ENCODE peak calls at places on chromosomes 3 and 15, in ten cellular contexts. One of them, this sample, is unnamed.

GRCh38 chr3:139132976-139133375 is 88.3 kb upstream of the PRR23C start:
- DNase-seq in ureter: no peak
- DNase-seq in ecto neural progenitor cell: no peak
- DNase-seq in T follicular helper cell: no peak
- DNase-seq in cerebellar cortex: no peak
- DNase-seq in CD4-positive, alpha-beta T cell: no peak
- DNase-seq in mesenchymal stem cell: no peak
- DNase-seq in central memory CD8-positive, alpha-beta T cell: no peak
- DNase-seq in fibroblast of the aortic adventitia: no peak
- DNase-seq in stimulated activated CD4-positive, alpha-beta T cell treated with anti-CD3 and anti-CD28 coated beads, Interleukin-12 subunit alpha, Interleukin-12 subunit beta, amount 100 ng/mL, for 48 hours: no peak
- DNase-seq in this sample: no peak

GRCh38 chr3:172132159-172132586 is 92.8 kb downstream of the FNDC3B start:
- DNase-seq in T follicular helper cell: no peak
- DNase-seq in central memory CD8-positive, alpha-beta T cell: peak; percentile 20
- DNase-seq in fibroblast of the aortic adventitia: no peak
- DNase-seq in mesenchymal stem cell: no peak
- DNase-seq in stimulated activated CD4-positive, alpha-beta T cell treated with anti-CD3 and anti-CD28 coated beads, Interleukin-12 subunit alpha, Interleukin-12 subunit beta, amount 100 ng/mL, for 48 hours: no peak
- DNase-seq in ecto neural progenitor cell: no peak
- DNase-seq in ureter: no peak
- DNase-seq in CD4-positive, alpha-beta T cell: no peak
- DNase-seq in cerebellar cortex: no peak
- DNase-seq in this sample: no peak

GRCh38 chr3:189593581-189593980 is 37.6 kb upstream of the TP63 start:
- DNase-seq in fibroblast of the aortic adventitia: peak; percentile 92
- DNase-seq in ureter: no peak
- DNase-seq in T follicular helper cell: no peak
- DNase-seq in mesenchymal stem cell: no peak
- DNase-seq in stimulated activated CD4-positive, alpha-beta T cell treated with anti-CD3 and anti-CD28 coated beads, Interleukin-12 subunit alpha, Interleukin-12 subunit beta, amount 100 ng/mL, for 48 hours: no peak
- DNase-seq in central memory CD8-positive, alpha-beta T cell: no peak
- DNase-seq in cerebellar cortex: no peak
- DNase-seq in ecto neural progenitor cell: no peak
- DNase-seq in CD4-positive, alpha-beta T cell: no peak
- DNase-seq in this sample: no peak

GRCh38 chr15:29449136-29449535 is 179.5 kb upstream of the NSMCE3 start:
- DNase-seq in T follicular helper cell: no peak
- DNase-seq in CD4-positive, alpha-beta T cell: no peak
- DNase-seq in central memory CD8-positive, alpha-beta T cell: no peak
- DNase-seq in mesenchymal stem cell: no peak
- DNase-seq in fibroblast of the aortic adventitia: no peak
- DNase-seq in ureter: no peak
- DNase-seq in ecto neural progenitor cell: no peak
- DNase-seq in stimulated activated CD4-positive, alpha-beta T cell treated with anti-CD3 and anti-CD28 coated beads, Interleukin-12 subunit alpha, Interleukin-12 subunit beta, amount 100 ng/mL, for 48 hours: no peak
- DNase-seq in cerebellar cortex: no peak
- DNase-seq in this sample: no peak

GRCh38 chr3:179071569-179072397 is at the start of gene ZMAT3:
- DNase-seq in ecto neural progenitor cell: peak; percentile 91
- DNase-seq in CD4-positive, alpha-beta T cell: peak; percentile 82
- DNase-seq in stimulated activated CD4-positive, alpha-beta T cell treated with anti-CD3 and anti-CD28 coated beads, Interleukin-12 subunit alpha, Interleukin-12 subunit beta, amount 100 ng/mL, for 48 hours: peak; percentile 68
- DNase-seq in cerebellar cortex: peak; percentile 75
- DNase-seq in ureter: peak; percentile 87
- DNase-seq in fibroblast of the aortic adventitia: peak; percentile 80
- DNase-seq in mesenchymal stem cell: peak; percentile 87
- DNase-seq in T follicular helper cell: peak; percentile 78
- DNase-seq in central memory CD8-positive, alpha-beta T cell: peak; percentile 66
- DNase-seq in this sample: peak; percentile 94

GRCh38 chr3:16182612-16183011 is 8.1 kb downstream of the GALNT15 start:
- DNase-seq in T follicular helper cell: no peak
- DNase-seq in stimulated activated CD4-positive, alpha-beta T cell treated with anti-CD3 and anti-CD28 coated beads, Interleukin-12 subunit alpha, Interleukin-12 subunit beta, amount 100 ng/mL, for 48 hours: no peak
- DNase-seq in central memory CD8-positive, alpha-beta T cell: no peak
- DNase-seq in fibroblast of the aortic adventitia: no peak
- DNase-seq in ecto neural progenitor cell: peak; percentile 19
- DNase-seq in mesenchymal stem cell: no peak
- DNase-seq in ureter: no peak
- DNase-seq in CD4-positive, alpha-beta T cell: no peak
- DNase-seq in cerebellar cortex: no peak
- DNase-seq in this sample: no peak

GRCh38 chr3:101224739-101225138 is 95.6 kb downstream of the IMPG2 start:
- DNase-seq in mesenchymal stem cell: no peak
- DNase-seq in stimulated activated CD4-positive, alpha-beta T cell treated with anti-CD3 and anti-CD28 coated beads, Interleukin-12 subunit alpha, Interleukin-12 subunit beta, amount 100 ng/mL, for 48 hours: no peak
- DNase-seq in central memory CD8-positive, alpha-beta T cell: no peak
- DNase-seq in cerebellar cortex: no peak
- DNase-seq in T follicular helper cell: no peak
- DNase-seq in CD4-positive, alpha-beta T cell: no peak
- DNase-seq in ureter: no peak
- DNase-seq in ecto neural progenitor cell: no peak
- DNase-seq in fibroblast of the aortic adventitia: no peak
- DNase-seq in this sample: no peak

GRCh38 chr3:101940521-101940992 is 91.2 kb downstream of the NFKBIZ start:
- DNase-seq in T follicular helper cell: no peak
- DNase-seq in stimulated activated CD4-positive, alpha-beta T cell treated with anti-CD3 and anti-CD28 coated beads, Interleukin-12 subunit alpha, Interleukin-12 subunit beta, amount 100 ng/mL, for 48 hours: no peak
- DNase-seq in mesenchymal stem cell: peak; percentile 98
- DNase-seq in CD4-positive, alpha-beta T cell: no peak
- DNase-seq in cerebellar cortex: no peak
- DNase-seq in ureter: no peak
- DNase-seq in ecto neural progenitor cell: no peak
- DNase-seq in central memory CD8-positive, alpha-beta T cell: no peak
- DNase-seq in fibroblast of the aortic adventitia: peak; percentile 99
- DNase-seq in this sample: peak; percentile 20

GRCh38 chr3:10746001-10746400 is 70.0 kb upstream of the SLC6A11 start:
- DNase-seq in mesenchymal stem cell: no peak
- DNase-seq in central memory CD8-positive, alpha-beta T cell: no peak
- DNase-seq in CD4-positive, alpha-beta T cell: no peak
- DNase-seq in fibroblast of the aortic adventitia: no peak
- DNase-seq in cerebellar cortex: no peak
- DNase-seq in ureter: no peak
- DNase-seq in ecto neural progenitor cell: no peak
- DNase-seq in stimulated activated CD4-positive, alpha-beta T cell treated with anti-CD3 and anti-CD28 coated beads, Interleukin-12 subunit alpha, Interleukin-12 subunit beta, amount 100 ng/mL, for 48 hours: no peak
- DNase-seq in T follicular helper cell: no peak
- DNase-seq in this sample: no peak

GRCh38 chr15:26773485-26773877 is 615 bp upstream of the GABRB3 start:
- DNase-seq in ureter: no peak
- DNase-seq in CD4-positive, alpha-beta T cell: no peak
- DNase-seq in central memory CD8-positive, alpha-beta T cell: no peak
- DNase-seq in stimulated activated CD4-positive, alpha-beta T cell treated with anti-CD3 and anti-CD28 coated beads, Interleukin-12 subunit alpha, Interleukin-12 subunit beta, amount 100 ng/mL, for 48 hours: no peak
- DNase-seq in T follicular helper cell: no peak
- DNase-seq in fibroblast of the aortic adventitia: no peak
- DNase-seq in cerebellar cortex: no peak
- DNase-seq in mesenchymal stem cell: no peak
- DNase-seq in ecto neural progenitor cell: peak; percentile 72
- DNase-seq in this sample: no peak

GRCh38 chr3:43879166-43879565 is 188.4 kb downstream of the ABHD5 start:
- DNase-seq in stimulated activated CD4-positive, alpha-beta T cell treated with anti-CD3 and anti-CD28 coated beads, Interleukin-12 subunit alpha, Interleukin-12 subunit beta, amount 100 ng/mL, for 48 hours: no peak
- DNase-seq in ureter: no peak
- DNase-seq in central memory CD8-positive, alpha-beta T cell: no peak
- DNase-seq in cerebellar cortex: no peak
- DNase-seq in CD4-positive, alpha-beta T cell: no peak
- DNase-seq in mesenchymal stem cell: no peak
- DNase-seq in fibroblast of the aortic adventitia: no peak
- DNase-seq in ecto neural progenitor cell: peak; percentile 71
- DNase-seq in T follicular helper cell: no peak
- DNase-seq in this sample: no peak

GRCh38 chr15:40115670-40116093 is 7.0 kb upstream of the BMF start:
- DNase-seq in mesenchymal stem cell: no peak
- DNase-seq in T follicular helper cell: no peak
- DNase-seq in fibroblast of the aortic adventitia: no peak
- DNase-seq in ureter: no peak
- DNase-seq in central memory CD8-positive, alpha-beta T cell: no peak
- DNase-seq in ecto neural progenitor cell: peak; percentile 62
- DNase-seq in stimulated activated CD4-positive, alpha-beta T cell treated with anti-CD3 and anti-CD28 coated beads, Interleukin-12 subunit alpha, Interleukin-12 subunit beta, amount 100 ng/mL, for 48 hours: no peak
- DNase-seq in CD4-positive, alpha-beta T cell: no peak
- DNase-seq in cerebellar cortex: no peak
- DNase-seq in this sample: peak; percentile 72

GRCh38 chr3:82281205-82281604 is 519.8 kb upstream of the GBE1 start:
- DNase-seq in fibroblast of the aortic adventitia: no peak
- DNase-seq in central memory CD8-positive, alpha-beta T cell: no peak
- DNase-seq in mesenchymal stem cell: no peak
- DNase-seq in cerebellar cortex: no peak
- DNase-seq in ureter: no peak
- DNase-seq in stimulated activated CD4-positive, alpha-beta T cell treated with anti-CD3 and anti-CD28 coated beads, Interleukin-12 subunit alpha, Interleukin-12 subunit beta, amount 100 ng/mL, for 48 hours: no peak
- DNase-seq in ecto neural progenitor cell: no peak
- DNase-seq in T follicular helper cell: no peak
- DNase-seq in CD4-positive, alpha-beta T cell: no peak
- DNase-seq in this sample: no peak

This sample was measured in Ammon's horn.